ENCODE peak calls at places on chromosomes 2 and 18, in four cellular contexts. One of them, this sample, is unnamed.

GRCh38 chr18:66792466-66792865 is 188.6 kb upstream of the CDH19 start:
- DNase-seq in PC-9: no peak
- DNase-seq in ovary: no peak
- DNase-seq in vagina: no peak
- DNase-seq in this sample: no peak

GRCh38 chr2:102841107-102841840 is 79.4 kb downstream of the TMEM182 start:
- DNase-seq in PC-9: no peak
- DNase-seq in vagina: no peak
- DNase-seq in ovary: no peak
- DNase-seq in this sample: no peak

GRCh38 chr2:60530228-60530627 is 23.2 kb downstream of the BCL11A start:
- DNase-seq in vagina: no peak
- DNase-seq in ovary: no peak
- DNase-seq in PC-9: no peak
- DNase-seq in this sample: no peak

GRCh38 chr2:48258750-48259149 is 271.2 kb upstream of the STON1 start:
- DNase-seq in PC-9: no peak
- DNase-seq in vagina: no peak
- DNase-seq in ovary: no peak
- DNase-seq in this sample: no peak

GRCh38 chr2:124091721-124092120 is 66.6 kb downstream of the CNTNAP5 start:
- DNase-seq in vagina: no peak
- DNase-seq in ovary: no peak
- DNase-seq in PC-9: no peak
- DNase-seq in this sample: no peak

GRCh38 chr2:237693281-237694039 is 66.1 kb downstream of the LRRFIP1 start:
- DNase-seq in PC-9: peak; percentile 95
- DNase-seq in ovary: no peak
- DNase-seq in vagina: no peak
- DNase-seq in this sample: no peak

GRCh38 chr2:160371251-160372009 is 122.2 kb downstream of the RBMS1 start:
- DNase-seq in PC-9: no peak
- DNase-seq in ovary: no peak
- DNase-seq in vagina: no peak
- DNase-seq in this sample: no peak

GRCh38 chr2:172102858-172103359 is at the start of gene DLX2:
- DNase-seq in PC-9: peak; percentile 93
- DNase-seq in ovary: peak; percentile 83
- DNase-seq in vagina: no peak
- DNase-seq in this sample: peak; percentile 70

GRCh38 chr2:238420878-238421694 is 5.6 kb upstream of the ASB1 start:
- DNase-seq in vagina: no peak
- DNase-seq in PC-9: no peak
- DNase-seq in ovary: peak; percentile 58
- DNase-seq in this sample: no peak

GRCh38 chr2:28613616-28614501 is 118.0 kb downstream of the PLB1 start:
- DNase-seq in PC-9: peak; percentile 99
- DNase-seq in ovary: peak; percentile 20
- DNase-seq in vagina: no peak
- DNase-seq in this sample: no peak

GRCh38 chr18:51621103-51621969 is 423.9 kb upstream of the MEX3C start:
- DNase-seq in ovary: no peak
- DNase-seq in PC-9: no peak
- DNase-seq in vagina: no peak
- DNase-seq in this sample: no peak

GRCh38 chr2:10091182-10091932 is 11.1 kb upstream of the CYS1 start:
- DNase-seq in vagina: no peak
- DNase-seq in ovary: peak; percentile 52
- DNase-seq in PC-9: no peak
- DNase-seq in this sample: peak; percentile 52

GRCh38 chr2:229463941-229464340 is 192.9 kb upstream of the PID1 start:
- DNase-seq in PC-9: no peak
- DNase-seq in vagina: no peak
- DNase-seq in ovary: no peak
- DNase-seq in this sample: no peak

GRCh38 chr2:136019825-136020224 is 34.4 kb upstream of the DARS1 start:
- DNase-seq in vagina: no peak
- DNase-seq in ovary: no peak
- DNase-seq in PC-9: no peak
- DNase-seq in this sample: no peak

GRCh38 chr2:28401-28975 is 17.8 kb downstream of the FAM110C start:
- DNase-seq in ovary: no peak
- DNase-seq in vagina: no peak
- DNase-seq in PC-9: no peak
- DNase-seq in this sample: no peak

GRCh38 chr2:44953686-44953976 is 12.1 kb downstream of the SIX3 start:
- DNase-seq in ovary: no peak
- DNase-seq in PC-9: no peak
- DNase-seq in vagina: no peak
- DNase-seq in this sample: no peak

GRCh38 chr2:62539892-62540785 is 34.1 kb upstream of the TMEM17 start:
- DNase-seq in PC-9: no peak
- DNase-seq in vagina: no peak
- DNase-seq in ovary: no peak
- DNase-seq in this sample: no peak

GRCh38 chr18:50523165-50523564 is 36.7 kb upstream of the MAPK4 start:
- DNase-seq in ovary: no peak
- DNase-seq in vagina: no peak
- DNase-seq in PC-9: no peak
- DNase-seq in this sample: no peak

GRCh38 chr2:229780856-229781773 is 66.8 kb upstream of the DNER start:
- DNase-seq in vagina: no peak
- DNase-seq in PC-9: peak; percentile 61
- DNase-seq in ovary: no peak
- DNase-seq in this sample: no peak

GRCh38 chr2:169767243-169767888 is 31.3 kb upstream of the SSB start:
- DNase-seq in PC-9: no peak
- DNase-seq in vagina: no peak
- DNase-seq in ovary: peak; percentile 45
- DNase-seq in this sample: peak; percentile 30

GRCh38 chr2:1874101-1874865 is 130.0 kb upstream of the PXDN start:
- DNase-seq in vagina: no peak
- DNase-seq in PC-9: no peak
- DNase-seq in ovary: no peak
- DNase-seq in this sample: no peak

GRCh38 chr18:59008302-59008974 is 131.2 kb upstream of the SEC11C start:
- DNase-seq in PC-9: peak; percentile 88
- DNase-seq in ovary: no peak
- DNase-seq in vagina: no peak
- DNase-seq in this sample: no peak

GRCh38 chr18:13218376-13219011 is at the start of gene LDLRAD4:
- DNase-seq in PC-9: no peak
- DNase-seq in vagina: peak; percentile 88
- DNase-seq in ovary: peak; percentile 48
- DNase-seq in this sample: peak; percentile 75

GRCh38 chr2:43343573-43344304 is 117.3 kb upstream of the ZFP36L2 start:
- DNase-seq in ovary: peak; percentile 75
- DNase-seq in PC-9: no peak
- DNase-seq in vagina: no peak
- DNase-seq in this sample: no peak

GRCh38 chr18:71324356-71324755 is 1035.5 kb downstream of the SOCS6 start:
- DNase-seq in vagina: no peak
- DNase-seq in PC-9: no peak
- DNase-seq in ovary: no peak
- DNase-seq in this sample: no peak

GRCh38 chr2:162114291-162114690 is 37.8 kb downstream of the GCG start:
- DNase-seq in ovary: no peak
- DNase-seq in PC-9: no peak
- DNase-seq in vagina: no peak
- DNase-seq in this sample: no peak

GRCh38 chr2:45928946-45929345 is 277.5 kb downstream of the PRKCE start:
- DNase-seq in PC-9: no peak
- DNase-seq in vagina: no peak
- DNase-seq in ovary: no peak
- DNase-seq in this sample: no peak

GRCh38 chr2:69837533-69837932 is 8.1 kb downstream of the GMCL1 start:
- DNase-seq in ovary: no peak
- DNase-seq in PC-9: no peak
- DNase-seq in vagina: no peak
- DNase-seq in this sample: no peak

GRCh38 chr2:234577191-234577590 is 80.3 kb upstream of the ARL4C start:
- DNase-seq in vagina: no peak
- DNase-seq in PC-9: no peak
- DNase-seq in ovary: no peak
- DNase-seq in this sample: no peak

GRCh38 chr2:234578389-234578788 is 81.5 kb upstream of the ARL4C start:
- DNase-seq in PC-9: no peak
- DNase-seq in vagina: no peak
- DNase-seq in ovary: no peak
- DNase-seq in this sample: no peak

GRCh38 chr2:234583331-234583730 is 86.5 kb upstream of the ARL4C start:
- DNase-seq in ovary: no peak
- DNase-seq in vagina: no peak
- DNase-seq in PC-9: no peak
- DNase-seq in this sample: no peak

GRCh38 chr2:234580686-234581085 is 83.8 kb upstream of the ARL4C start:
- DNase-seq in vagina: no peak
- DNase-seq in PC-9: no peak
- DNase-seq in ovary: no peak
- DNase-seq in this sample: no peak

GRCh38 chr2:234579231-234579962 is 82.5 kb upstream of the ARL4C start:
- DNase-seq in vagina: no peak
- DNase-seq in ovary: no peak
- DNase-seq in PC-9: peak; percentile 56
- DNase-seq in this sample: no peak
- H3K27me3 ChIP-seq in vagina: no peaks in the 10 kb centered on the region
- H3K27me3 ChIP-seq in ovary: no peaks in the 10 kb centered on the region
- H3K27me3 ChIP-seq in PC-9: no peaks in the 10 kb centered on the region
- H3K27me3 ChIP-seq in this sample: no peaks in the 10 kb centered on the region

DNA sequence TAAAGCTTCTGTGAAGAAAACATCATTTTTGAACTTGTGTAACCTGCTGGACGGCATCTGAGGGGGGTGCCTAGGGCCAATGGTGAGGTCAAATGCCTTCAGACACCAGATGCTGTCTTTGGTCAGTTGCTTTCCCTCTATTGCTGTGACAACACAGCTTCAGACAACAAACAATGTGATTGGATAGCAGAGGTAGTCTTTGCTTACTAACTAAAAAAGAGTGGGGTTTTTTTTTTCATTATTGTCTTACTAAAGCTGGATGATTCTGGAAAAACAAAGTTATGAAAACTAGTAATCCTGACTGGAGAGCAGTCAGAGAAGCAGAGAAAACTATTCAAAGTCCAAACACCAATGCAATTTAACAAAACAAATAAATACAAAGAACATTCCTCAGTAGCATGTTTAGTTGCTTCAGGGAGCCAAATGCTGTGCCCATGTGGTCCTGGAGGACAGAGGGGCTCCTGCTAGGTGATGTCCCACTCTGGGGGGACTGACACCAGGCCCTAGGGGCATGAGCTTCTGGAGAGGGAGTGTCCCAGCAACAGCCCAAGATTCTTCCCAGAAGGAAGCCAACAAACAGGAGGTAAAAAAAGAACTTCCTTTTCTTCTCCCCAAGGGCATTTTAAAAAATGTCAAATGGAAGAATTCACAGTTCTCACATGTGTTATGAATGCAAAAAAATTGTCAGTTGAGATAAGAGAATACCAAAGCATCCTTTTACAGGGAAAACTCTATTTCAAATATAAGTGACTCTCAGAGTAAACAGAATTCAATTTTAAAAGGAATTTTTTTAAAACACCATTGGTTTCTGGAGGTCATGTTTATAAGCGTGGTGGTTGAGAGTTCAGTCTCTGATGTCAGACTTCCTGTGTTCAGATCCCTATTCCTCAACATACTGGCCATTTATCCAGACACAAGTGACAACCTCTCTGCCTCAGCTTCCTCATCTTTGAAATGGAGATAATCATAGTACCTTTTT is 181.1 kb upstream of the PGAP1 start:
- DNase-seq in PC-9: peak; percentile 79
- DNase-seq in ovary: peak; percentile 45
- DNase-seq in vagina: no peak
- DNase-seq in this sample: no peak
- H3K4me3 ChIP-seq in PC-9: no peak overlapping the region
- H3K4me3 ChIP-seq in ovary: no peak overlapping the region
- H3K4me3 ChIP-seq in vagina: no peak overlapping the region
- H3K4me3 ChIP-seq in this sample: no peak overlapping the region

GRCh38 chr2:154439156-154439555 is 259.3 kb upstream of the KCNJ3 start:
- DNase-seq in vagina: no peak
- DNase-seq in PC-9: no peak
- DNase-seq in ovary: no peak
- DNase-seq in this sample: no peak
- TF ChIP-seq CTCF in vagina: no peak
- TF ChIP-seq CTCF in PC-9: no peak
- TF ChIP-seq CTCF in ovary: no peak
- TF ChIP-seq CTCF in this sample: no peak

DNA sequence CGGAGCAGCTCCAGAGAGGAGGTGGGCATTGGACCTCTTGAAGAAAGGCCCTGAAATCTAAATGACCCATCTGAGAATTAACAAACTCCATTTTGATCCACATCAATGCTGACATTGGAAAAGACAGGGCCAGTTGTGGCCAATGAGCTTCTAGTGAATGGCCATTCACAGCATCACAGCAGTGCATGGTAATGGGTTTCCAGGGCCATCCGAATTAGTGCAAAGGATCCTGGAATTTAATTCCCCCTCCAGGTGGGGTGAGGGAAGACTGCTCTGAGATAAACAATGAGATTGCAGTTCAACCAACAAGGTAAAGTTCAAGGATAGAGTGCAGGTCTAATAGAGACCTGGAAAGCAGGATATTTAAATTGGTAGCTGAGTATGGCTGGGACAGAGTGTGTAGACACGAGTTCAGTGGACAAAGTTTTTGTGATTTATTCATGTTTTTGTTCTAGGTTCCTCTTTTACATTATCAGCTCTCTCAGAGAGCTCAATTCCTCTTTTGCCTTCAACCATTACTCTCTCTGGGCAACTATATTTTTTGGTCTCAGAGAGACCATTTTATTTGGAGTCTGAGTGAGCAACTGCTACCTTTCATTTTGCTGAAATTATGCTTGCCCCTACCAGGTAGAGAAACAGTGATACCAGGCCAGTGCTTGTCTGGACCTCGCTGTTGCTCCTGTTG is 5.0 kb downstream of the TACR1 start:
- DNase-seq in ovary: no peak
- DNase-seq in PC-9: no peak
- DNase-seq in vagina: no peak
- DNase-seq in this sample: no peak
- H3K27me3 ChIP-seq in ovary: no peaks in the 10 kb centered on the region
- H3K27me3 ChIP-seq in PC-9: peaks cover 15% of the 10 kb centered on the region
- H3K27me3 ChIP-seq in vagina: no peaks in the 10 kb centered on the region
- H3K27me3 ChIP-seq in this sample: peaks cover 3% of the 10 kb centered on the region

DNA sequence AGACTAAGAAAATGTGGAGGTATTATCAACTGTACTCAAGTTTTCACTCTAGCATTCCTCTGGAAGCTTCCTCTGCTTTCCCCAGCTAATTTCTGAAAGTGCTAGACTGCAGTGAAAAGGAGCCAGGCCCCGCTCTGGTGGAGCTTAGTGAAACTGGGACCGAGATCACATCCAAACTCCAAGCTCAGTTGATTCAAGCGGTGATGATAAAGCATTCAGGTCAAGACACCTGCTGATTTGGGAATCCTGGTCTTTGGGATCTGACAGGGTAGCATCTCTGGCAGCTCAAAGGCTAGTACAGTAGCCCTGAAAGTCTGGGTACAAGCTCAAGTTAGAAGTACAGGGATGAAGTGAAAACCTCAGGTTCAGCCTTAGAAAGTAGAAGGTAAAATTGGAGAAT is 120.2 kb upstream of the CRIM1 start:
- DNase-seq in PC-9: no peak
- DNase-seq in ovary: no peak
- DNase-seq in vagina: no peak
- DNase-seq in this sample: no peak
- H3K4me3 ChIP-seq in PC-9: no peak overlapping the region
- H3K4me3 ChIP-seq in ovary: no peak overlapping the region
- H3K4me3 ChIP-seq in vagina: no peak overlapping the region
- H3K4me3 ChIP-seq in this sample: no peak overlapping the region

GRCh38 chr2:227398684-227399398 is 11.1 kb upstream of the SCYGR1 start:
- DNase-seq in vagina: no peak
- DNase-seq in PC-9: no peak
- DNase-seq in ovary: no peak
- DNase-seq in this sample: no peak
- TF ChIP-seq CTCF in vagina: no peak
- TF ChIP-seq CTCF in PC-9: no peak
- TF ChIP-seq CTCF in ovary: no peak
- TF ChIP-seq CTCF in this sample: no peak

This sample was measured in CD8-positive, alpha-beta T cell.